ENCODE peak calls at places on chromosomes 3 and 15, in eight cellular contexts. One of them, this sample, is unnamed.

GRCh38 chr15:70492240-70493177 is 270.8 kb downstream of the UACA start:
- DNase-seq in mucosa of descending colon: peak; percentile 72
- DNase-seq in neural crest cell: no peak
- DNase-seq in CD8-positive, alpha-beta memory T cell: peak; percentile 59
- DNase-seq in A172: peak; percentile 96
- DNase-seq in C1 segment of cervical spinal cord: peak; percentile 67
- DNase-seq in uterus: no peak
- DNase-seq in activated T-helper 1 cell treated with anti-CD3 and anti-CD28 coated beads, Interleukin-2, amount 50 U/mL, for 16 hours: peak; percentile 58
- DNase-seq in this sample: no peak

GRCh38 chr15:71160976-71161375 is 45.7 kb downstream of the THSD4 start:
- DNase-seq in mucosa of descending colon: no peak
- DNase-seq in neural crest cell: no peak
- DNase-seq in CD8-positive, alpha-beta memory T cell: no peak
- DNase-seq in A172: no peak
- DNase-seq in C1 segment of cervical spinal cord: no peak
- DNase-seq in uterus: no peak
- DNase-seq in activated T-helper 1 cell treated with anti-CD3 and anti-CD28 coated beads, Interleukin-2, amount 50 U/mL, for 16 hours: no peak
- DNase-seq in this sample: no peak

GRCh38 chr3:134476306-134476705 is 9.5 kb downstream of the ANAPC13 start:
- DNase-seq in mucosa of descending colon: no peak
- DNase-seq in neural crest cell: no peak
- DNase-seq in CD8-positive, alpha-beta memory T cell: no peak
- DNase-seq in A172: peak; percentile 76
- DNase-seq in C1 segment of cervical spinal cord: no peak
- DNase-seq in uterus: no peak
- DNase-seq in activated T-helper 1 cell treated with anti-CD3 and anti-CD28 coated beads, Interleukin-2, amount 50 U/mL, for 16 hours: no peak
- DNase-seq in this sample: no peak

GRCh38 chr3:27345959-27346865 is 23.0 kb downstream of the NEK10 start:
- DNase-seq in mucosa of descending colon: no peak
- DNase-seq in neural crest cell: no peak
- DNase-seq in CD8-positive, alpha-beta memory T cell: no peak
- DNase-seq in A172: no peak
- DNase-seq in C1 segment of cervical spinal cord: no peak
- DNase-seq in uterus: no peak
- DNase-seq in activated T-helper 1 cell treated with anti-CD3 and anti-CD28 coated beads, Interleukin-2, amount 50 U/mL, for 16 hours: no peak
- DNase-seq in this sample: no peak

GRCh38 chr3:36763850-36764703 is at the start of gene DCLK3:
- DNase-seq in mucosa of descending colon: no peak
- DNase-seq in neural crest cell: peak; percentile 16
- DNase-seq in CD8-positive, alpha-beta memory T cell: no peak
- DNase-seq in A172: no peak
- DNase-seq in C1 segment of cervical spinal cord: no peak
- DNase-seq in uterus: no peak
- DNase-seq in activated T-helper 1 cell treated with anti-CD3 and anti-CD28 coated beads, Interleukin-2, amount 50 U/mL, for 16 hours: no peak
- DNase-seq in this sample: peak; percentile 33

GRCh38 chr3:172315401-172316091 is 132.7 kb downstream of the GHSR start:
- DNase-seq in mucosa of descending colon: peak; percentile 63
- DNase-seq in neural crest cell: no peak
- DNase-seq in CD8-positive, alpha-beta memory T cell: no peak
- DNase-seq in A172: peak; percentile 79
- DNase-seq in C1 segment of cervical spinal cord: no peak
- DNase-seq in uterus: peak; percentile 90
- DNase-seq in activated T-helper 1 cell treated with anti-CD3 and anti-CD28 coated beads, Interleukin-2, amount 50 U/mL, for 16 hours: no peak
- DNase-seq in this sample: no peak

GRCh38 chr15:101091080-101092017 is 160.5 kb downstream of the CHSY1 start:
- DNase-seq in mucosa of descending colon: no peak
- DNase-seq in neural crest cell: peak; percentile 72
- DNase-seq in CD8-positive, alpha-beta memory T cell: no peak
- DNase-seq in A172: peak; percentile 67
- DNase-seq in C1 segment of cervical spinal cord: peak; percentile 79
- DNase-seq in uterus: peak; percentile 75
- DNase-seq in activated T-helper 1 cell treated with anti-CD3 and anti-CD28 coated beads, Interleukin-2, amount 50 U/mL, for 16 hours: no peak
- DNase-seq in this sample: peak; percentile 38

GRCh38 chr3:81485444-81485865 is 276.0 kb downstream of the GBE1 start:
- DNase-seq in mucosa of descending colon: peak; percentile 40
- DNase-seq in neural crest cell: no peak
- DNase-seq in CD8-positive, alpha-beta memory T cell: no peak
- DNase-seq in A172: no peak
- DNase-seq in C1 segment of cervical spinal cord: no peak
- DNase-seq in uterus: no peak
- DNase-seq in activated T-helper 1 cell treated with anti-CD3 and anti-CD28 coated beads, Interleukin-2, amount 50 U/mL, for 16 hours: no peak
- DNase-seq in this sample: no peak

GRCh38 chr3:16504242-16504641 is 9.3 kb downstream of the RFTN1 start:
- DNase-seq in mucosa of descending colon: no peak
- DNase-seq in neural crest cell: no peak
- DNase-seq in CD8-positive, alpha-beta memory T cell: no peak
- DNase-seq in A172: no peak
- DNase-seq in C1 segment of cervical spinal cord: no peak
- DNase-seq in uterus: no peak
- DNase-seq in activated T-helper 1 cell treated with anti-CD3 and anti-CD28 coated beads, Interleukin-2, amount 50 U/mL, for 16 hours: no peak
- DNase-seq in this sample: no peak

GRCh38 chr15:78345726-78346125 is 5.6 kb downstream of the CRABP1 start:
- DNase-seq in mucosa of descending colon: no peak
- DNase-seq in neural crest cell: no peak
- DNase-seq in CD8-positive, alpha-beta memory T cell: no peak
- DNase-seq in A172: no peak
- DNase-seq in C1 segment of cervical spinal cord: no peak
- DNase-seq in uterus: no peak
- DNase-seq in activated T-helper 1 cell treated with anti-CD3 and anti-CD28 coated beads, Interleukin-2, amount 50 U/mL, for 16 hours: no peak
- DNase-seq in this sample: no peak

GRCh38 chr3:188649521-188649920 is 495.6 kb downstream of the LPP start:
- DNase-seq in mucosa of descending colon: no peak
- DNase-seq in neural crest cell: no peak
- DNase-seq in CD8-positive, alpha-beta memory T cell: no peak
- DNase-seq in A172: no peak
- DNase-seq in C1 segment of cervical spinal cord: no peak
- DNase-seq in uterus: no peak
- DNase-seq in activated T-helper 1 cell treated with anti-CD3 and anti-CD28 coated beads, Interleukin-2, amount 50 U/mL, for 16 hours: no peak
- DNase-seq in this sample: no peak

GRCh38 chr15:71732636-71733035 is 77.7 kb upstream of the NR2E3 start:
- DNase-seq in mucosa of descending colon: peak; percentile 64
- DNase-seq in neural crest cell: no peak
- DNase-seq in CD8-positive, alpha-beta memory T cell: no peak
- DNase-seq in A172: no peak
- DNase-seq in C1 segment of cervical spinal cord: no peak
- DNase-seq in uterus: no peak
- DNase-seq in activated T-helper 1 cell treated with anti-CD3 and anti-CD28 coated beads, Interleukin-2, amount 50 U/mL, for 16 hours: no peak
- DNase-seq in this sample: no peak

GRCh38 chr15:63407612-63408011 is 26.0 kb upstream of the CA12 start:
- DNase-seq in mucosa of descending colon: no peak
- DNase-seq in neural crest cell: no peak
- DNase-seq in CD8-positive, alpha-beta memory T cell: no peak
- DNase-seq in A172: peak; percentile 35
- DNase-seq in C1 segment of cervical spinal cord: no peak
- DNase-seq in uterus: no peak
- DNase-seq in activated T-helper 1 cell treated with anti-CD3 and anti-CD28 coated beads, Interleukin-2, amount 50 U/mL, for 16 hours: no peak
- DNase-seq in this sample: no peak

GRCh38 chr3:196398782-196399181 is 33.4 kb downstream of the UBXN7 start:
- DNase-seq in mucosa of descending colon: no peak
- DNase-seq in neural crest cell: no peak
- DNase-seq in CD8-positive, alpha-beta memory T cell: no peak
- DNase-seq in A172: peak; percentile 20
- DNase-seq in C1 segment of cervical spinal cord: no peak
- DNase-seq in uterus: no peak
- DNase-seq in activated T-helper 1 cell treated with anti-CD3 and anti-CD28 coated beads, Interleukin-2, amount 50 U/mL, for 16 hours: no peak
- DNase-seq in this sample: no peak

GRCh38 chr15:70875001-70875782 is 17.0 kb downstream of the THAP10 start:
- DNase-seq in mucosa of descending colon: no peak
- DNase-seq in neural crest cell: no peak
- DNase-seq in CD8-positive, alpha-beta memory T cell: no peak
- DNase-seq in A172: no peak
- DNase-seq in C1 segment of cervical spinal cord: no peak
- DNase-seq in uterus: no peak
- DNase-seq in activated T-helper 1 cell treated with anti-CD3 and anti-CD28 coated beads, Interleukin-2, amount 50 U/mL, for 16 hours: no peak
- DNase-seq in this sample: no peak

GRCh38 chr3:42035007-42035406 is 56.1 kb upstream of the TRAK1 start:
- DNase-seq in mucosa of descending colon: no peak
- DNase-seq in neural crest cell: no peak
- DNase-seq in CD8-positive, alpha-beta memory T cell: no peak
- DNase-seq in A172: no peak
- DNase-seq in C1 segment of cervical spinal cord: no peak
- DNase-seq in uterus: no peak
- DNase-seq in activated T-helper 1 cell treated with anti-CD3 and anti-CD28 coated beads, Interleukin-2, amount 50 U/mL, for 16 hours: no peak
- DNase-seq in this sample: no peak

GRCh38 chr3:104556372-104557078 is 810.2 kb upstream of the ALCAM start:
- DNase-seq in mucosa of descending colon: no peak
- DNase-seq in neural crest cell: no peak
- DNase-seq in CD8-positive, alpha-beta memory T cell: no peak
- DNase-seq in A172: no peak
- DNase-seq in C1 segment of cervical spinal cord: no peak
- DNase-seq in uterus: no peak
- DNase-seq in activated T-helper 1 cell treated with anti-CD3 and anti-CD28 coated beads, Interleukin-2, amount 50 U/mL, for 16 hours: no peak
- DNase-seq in this sample: no peak

GRCh38 chr15:81338422-81339007 is 14.6 kb upstream of the STARD5 start:
- DNase-seq in mucosa of descending colon: peak; percentile 26
- DNase-seq in neural crest cell: no peak
- DNase-seq in CD8-positive, alpha-beta memory T cell: no peak
- DNase-seq in A172: peak; percentile 87
- DNase-seq in C1 segment of cervical spinal cord: no peak
- DNase-seq in uterus: peak; percentile 87
- DNase-seq in activated T-helper 1 cell treated with anti-CD3 and anti-CD28 coated beads, Interleukin-2, amount 50 U/mL, for 16 hours: no peak
- DNase-seq in this sample: no peak

GRCh38 chr15:90482124-90483011 is 47.4 kb upstream of the CRTC3 start:
- DNase-seq in mucosa of descending colon: peak; percentile 71
- DNase-seq in neural crest cell: peak; percentile 39
- DNase-seq in CD8-positive, alpha-beta memory T cell: peak; percentile 6
- DNase-seq in A172: peak; percentile 37
- DNase-seq in C1 segment of cervical spinal cord: peak; percentile 13
- DNase-seq in uterus: peak; percentile 71
- DNase-seq in activated T-helper 1 cell treated with anti-CD3 and anti-CD28 coated beads, Interleukin-2, amount 50 U/mL, for 16 hours: no peak
- DNase-seq in this sample: peak; percentile 45

This sample was measured in endothelial cell.